ENCODE peak calls at places on chromosomes 3 and 15, in nine cellular contexts. One of them, this sample, is unnamed. For H3K4me1, the result is how much of the 10 kb centered on the place peaks cover.

GRCh38 chr15:57591822-57592367 is at the start of gene MYZAP:
- DNase-seq in fibroblast of lung: peak
- DNase-seq in psoas muscle: peak
- DNase-seq in upper lobe of left lung: peak
- DNase-seq in A549: peak
- DNase-seq in gastrocnemius medialis: no peak
- DNase-seq in tibial artery: peak
- DNase-seq in left lung: peak
- DNase-seq in heart left ventricle: peak
- DNase-seq in this sample: peak

GRCh38 chr3:172002512-172003078 is 36.8 kb upstream of the FNDC3B start:
- DNase-seq in fibroblast of lung: no peak
- DNase-seq in psoas muscle: no peak
- DNase-seq in upper lobe of left lung: no peak
- DNase-seq in A549: no peak
- DNase-seq in gastrocnemius medialis: no peak
- DNase-seq in tibial artery: no peak
- DNase-seq in left lung: no peak
- DNase-seq in heart left ventricle: no peak
- DNase-seq in this sample: no peak

GRCh38 chr15:33008284-33009011 is 186.1 kb downstream of the FMN1 start:
- DNase-seq in fibroblast of lung: peak
- DNase-seq in psoas muscle: no peak
- DNase-seq in upper lobe of left lung: no peak
- DNase-seq in A549: no peak
- DNase-seq in gastrocnemius medialis: no peak
- DNase-seq in tibial artery: no peak
- DNase-seq in left lung: no peak
- DNase-seq in heart left ventricle: no peak
- DNase-seq in this sample: no peak

GRCh38 chr15:100335335-100335999 is 6.3 kb downstream of the ADAMTS17 start:
- DNase-seq in fibroblast of lung: no peak
- DNase-seq in psoas muscle: no peak
- DNase-seq in upper lobe of left lung: no peak
- DNase-seq in A549: no peak
- DNase-seq in gastrocnemius medialis: no peak
- DNase-seq in tibial artery: no peak
- DNase-seq in left lung: no peak
- DNase-seq in heart left ventricle: no peak
- DNase-seq in this sample: peak

GRCh38 chr3:155805204-155805801 is 775 bp downstream of the C3orf33 start:
- DNase-seq in fibroblast of lung: no peak
- DNase-seq in psoas muscle: peak
- DNase-seq in upper lobe of left lung: no peak
- DNase-seq in A549: peak
- DNase-seq in gastrocnemius medialis: no peak
- DNase-seq in tibial artery: no peak
- DNase-seq in left lung: no peak
- DNase-seq in heart left ventricle: no peak
- DNase-seq in this sample: no peak

GRCh38 chr3:47109393-47109792 is 54.5 kb downstream of the SETD2 start:
- DNase-seq in fibroblast of lung: no peak
- DNase-seq in psoas muscle: no peak
- DNase-seq in upper lobe of left lung: no peak
- DNase-seq in A549: no peak
- DNase-seq in gastrocnemius medialis: no peak
- DNase-seq in tibial artery: no peak
- DNase-seq in left lung: no peak
- DNase-seq in heart left ventricle: no peak
- DNase-seq in this sample: no peak

GRCh38 chr3:11482024-11482423 is 161.7 kb downstream of the VGLL4 start:
- DNase-seq in fibroblast of lung: no peak
- DNase-seq in psoas muscle: peak
- DNase-seq in upper lobe of left lung: peak
- DNase-seq in A549: no peak
- DNase-seq in gastrocnemius medialis: peak
- DNase-seq in tibial artery: peak
- DNase-seq in left lung: no peak
- DNase-seq in heart left ventricle: peak
- DNase-seq in this sample: no peak

GRCh38 chr15:39692464-39693327 is 89.9 kb downstream of the FSIP1 start:
- DNase-seq in fibroblast of lung: peak
- DNase-seq in psoas muscle: no peak
- DNase-seq in upper lobe of left lung: peak
- DNase-seq in A549: no peak
- DNase-seq in gastrocnemius medialis: no peak
- DNase-seq in tibial artery: no peak
- DNase-seq in left lung: no peak
- DNase-seq in heart left ventricle: no peak
- DNase-seq in this sample: no peak

GRCh38 chr3:14200841-14201240 is 22.2 kb downstream of the LSM3 start:
- DNase-seq in fibroblast of lung: no peak
- DNase-seq in psoas muscle: no peak
- DNase-seq in upper lobe of left lung: no peak
- DNase-seq in A549: no peak
- DNase-seq in gastrocnemius medialis: no peak
- DNase-seq in tibial artery: no peak
- DNase-seq in left lung: no peak
- DNase-seq in heart left ventricle: no peak
- DNase-seq in this sample: no peak

GRCh38 chr3:127073931-127074820 is 91.3 kb downstream of the PLXNA1 start:
- DNase-seq in fibroblast of lung: no peak
- DNase-seq in psoas muscle: no peak
- DNase-seq in upper lobe of left lung: no peak
- DNase-seq in A549: no peak
- DNase-seq in gastrocnemius medialis: no peak
- DNase-seq in tibial artery: peak
- DNase-seq in left lung: no peak
- DNase-seq in heart left ventricle: peak
- DNase-seq in this sample: peak

GRCh38 chr15:64640146-64640868 is 135.1 kb downstream of the RBPMS2 start:
- DNase-seq in fibroblast of lung: peak
- DNase-seq in psoas muscle: no peak
- DNase-seq in upper lobe of left lung: no peak
- DNase-seq in A549: no peak
- DNase-seq in gastrocnemius medialis: no peak
- DNase-seq in tibial artery: no peak
- DNase-seq in left lung: no peak
- DNase-seq in heart left ventricle: no peak
- DNase-seq in this sample: no peak

GRCh38 chr3:123778991-123779622 is 105.0 kb downstream of the MYLK start:
- DNase-seq in fibroblast of lung: peak
- DNase-seq in psoas muscle: no peak
- DNase-seq in upper lobe of left lung: no peak
- DNase-seq in A549: no peak
- DNase-seq in gastrocnemius medialis: no peak
- DNase-seq in tibial artery: peak
- DNase-seq in left lung: no peak
- DNase-seq in heart left ventricle: no peak
- DNase-seq in this sample: no peak

GRCh38 chr3:108940166-108940565 is 13.5 kb downstream of the GUCA1C start:
- DNase-seq in fibroblast of lung: peak
- DNase-seq in psoas muscle: no peak
- DNase-seq in upper lobe of left lung: no peak
- DNase-seq in A549: no peak
- DNase-seq in gastrocnemius medialis: no peak
- DNase-seq in tibial artery: no peak
- DNase-seq in left lung: no peak
- DNase-seq in heart left ventricle: no peak
- DNase-seq in this sample: no peak

GRCh38 chr3:73832426-73832825 is 207.7 kb upstream of the PDZRN3 start:
- DNase-seq in fibroblast of lung: no peak
- DNase-seq in psoas muscle: no peak
- DNase-seq in upper lobe of left lung: no peak
- DNase-seq in A549: no peak
- DNase-seq in gastrocnemius medialis: no peak
- DNase-seq in tibial artery: no peak
- DNase-seq in left lung: no peak
- DNase-seq in heart left ventricle: no peak
- DNase-seq in this sample: no peak

GRCh38 chr15:46304320-46304719 is 669.5 kb downstream of the SQOR start:
- DNase-seq in fibroblast of lung: no peak
- DNase-seq in psoas muscle: no peak
- DNase-seq in upper lobe of left lung: no peak
- DNase-seq in A549: peak
- DNase-seq in gastrocnemius medialis: no peak
- DNase-seq in tibial artery: no peak
- DNase-seq in left lung: no peak
- DNase-seq in heart left ventricle: no peak
- DNase-seq in this sample: peak

GRCh38 chr15:62565620-62566019 is 400.5 kb upstream of the C2CD4B start:
- DNase-seq in fibroblast of lung: no peak
- DNase-seq in psoas muscle: no peak
- DNase-seq in upper lobe of left lung: no peak
- DNase-seq in A549: no peak
- DNase-seq in gastrocnemius medialis: no peak
- DNase-seq in tibial artery: no peak
- DNase-seq in left lung: no peak
- DNase-seq in heart left ventricle: no peak
- DNase-seq in this sample: no peak
- H3K4me3 ChIP-seq in fibroblast of lung: no peak
- H3K4me3 ChIP-seq in psoas muscle: no peak
- H3K4me3 ChIP-seq in upper lobe of left lung: no peak
- H3K4me3 ChIP-seq in A549: no peak
- H3K4me3 ChIP-seq in gastrocnemius medialis: no peak
- H3K4me3 ChIP-seq in tibial artery: no peak
- H3K4me3 ChIP-seq in left lung: no peak
- H3K4me3 ChIP-seq in heart left ventricle: no peak
- H3K4me3 ChIP-seq in this sample: no peak

DNA sequence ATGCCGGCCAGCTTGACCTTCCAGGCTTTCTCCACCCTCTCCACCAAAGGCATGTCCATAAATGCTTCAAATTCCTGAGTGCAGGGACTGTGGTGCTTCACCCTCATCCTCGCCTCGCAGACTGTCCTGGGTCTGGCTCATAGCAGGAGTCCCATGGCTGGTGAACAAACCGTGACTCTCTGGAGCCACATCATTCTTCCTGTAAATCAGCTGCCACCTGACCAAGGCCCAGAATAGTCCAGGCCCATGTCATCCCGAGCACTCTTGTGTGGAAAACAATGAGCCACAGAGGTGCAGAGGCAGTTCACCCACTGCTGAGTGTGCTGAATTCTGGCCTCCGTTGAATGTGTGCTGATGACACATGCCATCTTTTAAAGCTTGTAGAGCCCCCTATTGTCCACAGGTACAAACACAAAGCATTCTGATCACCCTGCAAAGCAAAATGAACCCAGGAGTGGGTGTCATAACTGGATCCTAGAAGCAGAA is 68.6 kb downstream of the ABHD5 start:
- DNase-seq in fibroblast of lung: peak
- DNase-seq in psoas muscle: peak
- DNase-seq in upper lobe of left lung: no peak
- DNase-seq in A549: peak
- DNase-seq in gastrocnemius medialis: peak
- DNase-seq in tibial artery: no peak
- DNase-seq in left lung: no peak
- DNase-seq in heart left ventricle: no peak
- DNase-seq in this sample: no peak
- TF ChIP-seq CTCF in fibroblast of lung: peak
- TF ChIP-seq CTCF in psoas muscle: no peak
- TF ChIP-seq CTCF in upper lobe of left lung: no peak
- TF ChIP-seq CTCF in A549: peak
- TF ChIP-seq CTCF in gastrocnemius medialis: no peak
- TF ChIP-seq CTCF in tibial artery: no peak
- TF ChIP-seq CTCF in left lung: no peak
- TF ChIP-seq CTCF in heart left ventricle: no peak
- TF ChIP-seq CTCF in this sample: peak

DNA sequence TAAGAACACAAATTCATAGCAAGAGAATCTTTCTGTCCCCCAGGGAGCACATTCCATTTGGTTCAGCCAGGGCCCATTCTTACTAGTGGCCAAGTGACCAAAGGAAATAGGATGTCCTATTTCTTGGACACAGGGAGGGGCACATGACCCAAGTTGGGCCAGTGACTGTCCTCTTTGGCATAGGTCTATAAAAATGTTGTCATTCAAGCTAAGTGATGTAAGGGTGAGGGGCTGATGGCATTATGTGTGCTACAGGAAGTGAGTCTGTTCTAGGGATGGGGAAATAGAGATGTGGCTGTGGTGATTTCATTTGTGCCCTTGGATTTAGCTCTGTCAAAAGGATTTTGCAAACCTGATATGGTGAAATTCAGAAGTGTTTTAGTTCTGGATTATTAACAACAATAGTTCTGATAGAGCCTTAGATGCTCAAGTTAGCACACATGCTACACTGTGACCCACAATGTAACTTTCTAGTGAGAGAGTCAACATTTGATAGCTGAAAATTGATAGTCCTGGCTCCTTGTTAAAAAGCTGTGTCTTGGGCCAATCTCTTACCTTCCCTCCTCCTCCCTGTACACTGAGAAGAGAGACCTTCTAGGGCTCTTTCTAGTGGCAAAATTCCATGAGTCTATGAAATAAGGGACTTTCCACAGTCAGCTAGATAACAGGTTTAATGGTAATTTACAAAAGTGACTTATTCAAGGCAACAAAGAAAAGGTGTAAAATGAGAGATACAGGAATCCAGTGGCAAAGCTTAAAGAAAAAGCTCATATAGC is 117.2 kb downstream of the THRB start:
- DNase-seq in fibroblast of lung: no peak
- DNase-seq in psoas muscle: no peak
- DNase-seq in upper lobe of left lung: no peak
- DNase-seq in A549: no peak
- DNase-seq in gastrocnemius medialis: peak
- DNase-seq in tibial artery: peak
- DNase-seq in left lung: no peak
- DNase-seq in heart left ventricle: no peak
- DNase-seq in this sample: no peak
- H3K4me1 ChIP-seq in fibroblast of lung: under half
- H3K4me1 ChIP-seq in psoas muscle: half or more
- H3K4me1 ChIP-seq in upper lobe of left lung: under half
- H3K4me1 ChIP-seq in A549: under half
- H3K4me1 ChIP-seq in gastrocnemius medialis: half or more
- H3K4me1 ChIP-seq in tibial artery: half or more
- H3K4me1 ChIP-seq in left lung: under half
- H3K4me1 ChIP-seq in heart left ventricle: under half
- H3K4me1 ChIP-seq in this sample: under half

DNA sequence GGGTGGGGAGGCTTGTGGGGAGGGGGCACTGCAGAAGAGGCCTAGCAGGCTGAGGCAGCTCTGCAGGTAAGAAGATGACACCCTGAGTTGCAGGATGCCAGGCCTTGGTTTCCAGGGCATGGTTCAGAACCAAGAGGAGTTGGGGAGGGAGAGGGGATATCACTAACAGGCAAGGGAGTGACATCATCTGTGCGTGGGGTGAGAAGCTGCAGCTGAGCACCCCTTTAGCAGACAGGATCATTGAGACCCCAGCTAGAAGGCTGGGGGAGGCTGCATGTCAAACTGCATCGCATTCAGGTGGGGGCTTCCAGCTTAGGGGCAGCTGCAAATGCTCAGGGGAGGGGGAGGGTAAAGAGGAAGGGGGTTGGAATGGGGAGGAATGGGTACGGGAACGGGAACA is 23.0 kb downstream of the CACNA2D2 start:
- DNase-seq in fibroblast of lung: no peak
- DNase-seq in psoas muscle: no peak
- DNase-seq in upper lobe of left lung: no peak
- DNase-seq in A549: no peak
- DNase-seq in gastrocnemius medialis: no peak
- DNase-seq in tibial artery: no peak
- DNase-seq in left lung: no peak
- DNase-seq in heart left ventricle: no peak
- DNase-seq in this sample: no peak
- H3K4me3 ChIP-seq in fibroblast of lung: no peak
- H3K4me3 ChIP-seq in psoas muscle: no peak
- H3K4me3 ChIP-seq in upper lobe of left lung: no peak
- H3K4me3 ChIP-seq in A549: no peak
- H3K4me3 ChIP-seq in gastrocnemius medialis: no peak
- H3K4me3 ChIP-seq in tibial artery: no peak
- H3K4me3 ChIP-seq in left lung: no peak
- H3K4me3 ChIP-seq in heart left ventricle: no peak
- H3K4me3 ChIP-seq in this sample: no peak

GRCh38 chr15:67906382-67906781 is 66.5 kb upstream of the RNU6-1 start:
- DNase-seq in fibroblast of lung: no peak
- DNase-seq in psoas muscle: no peak
- DNase-seq in upper lobe of left lung: no peak
- DNase-seq in A549: no peak
- DNase-seq in gastrocnemius medialis: no peak
- DNase-seq in tibial artery: no peak
- DNase-seq in left lung: no peak
- DNase-seq in heart left ventricle: no peak
- DNase-seq in this sample: no peak
- TF ChIP-seq CTCF in fibroblast of lung: peak
- TF ChIP-seq CTCF in psoas muscle: peak
- TF ChIP-seq CTCF in upper lobe of left lung: no peak
- TF ChIP-seq CTCF in A549: peak
- TF ChIP-seq CTCF in gastrocnemius medialis: no peak
- TF ChIP-seq CTCF in tibial artery: no peak
- TF ChIP-seq CTCF in left lung: no peak
- TF ChIP-seq CTCF in heart left ventricle: peak
- TF ChIP-seq CTCF in this sample: peak